ENCODE peak calls at places on chromosomes 16 and 17, in five cellular contexts. S is foreskin fibroblast, V is heart right ventricle, M is tibial nerve, R is hepatocyte. U is an unnamed sample.

GRCh38 chr17:2107506-2107905 is 52.6 kb downstream of the HIC1 start:
- DNase-seq in S (no peak), V (no peak), M (peak; percentile 54), R (no peak), U (no peak)

GRCh38 chr17:78974635-78975591 is 4.8 kb downstream of the LGALS3BP start:
- DNase-seq in S (peak; percentile 88), V (peak; percentile 59), M (peak; percentile 72), R (peak; percentile 56), U (no peak)

GRCh38 chr17:59365383-59365981 is 34.0 kb downstream of the YPEL2 start:
- DNase-seq in S (no peak), V (no peak), M (no peak), R (peak; percentile 28), U (no peak)

GRCh38 chr17:39926588-39927100 is 757 bp downstream of the ORMDL3 start:
- DNase-seq in S (peak; percentile 18), V (no peak), M (no peak), R (peak; percentile 66), U (no peak)

GRCh38 chr17:45172541-45173286 is 11.0 kb downstream of the HEXIM2 start:
- DNase-seq in S (peak; percentile 71), V (peak; percentile 57), M (peak; percentile 28), R (peak; percentile 64), U (peak; percentile 99)

GRCh38 chr17:42027961-42028790 is 8.3 kb downstream of the NKIRAS2 start:
- DNase-seq in S (no peak), V (no peak), M (no peak), R (peak; percentile 46), U (peak; percentile 41)

GRCh38 chr17:1470071-1470773 is 14.2 kb upstream of the CRK start:
- DNase-seq in S (no peak), V (no peak), M (no peak), R (no peak), U (no peak)

GRCh38 chr17:43791589-43791988 is 11.4 kb downstream of the CFAP97D1 start:
- DNase-seq in S (peak; percentile 37), V (no peak), M (no peak), R (no peak), U (peak; percentile 40)

GRCh38 chr16:25258856-25259179 is 1.2 kb upstream of the ZKSCAN2 start:
- DNase-seq in S (no peak), V (no peak), M (no peak), R (no peak), U (no peak)

GRCh38 chr16:57012353-57012752 is 23.0 kb downstream of the NLRC5 start:
- DNase-seq in S (no peak), V (no peak), M (no peak), R (no peak), U (no peak)

GRCh38 chr16:3824121-3824795 is 56.3 kb downstream of the CREBBP start:
- DNase-seq in S (no peak), V (no peak), M (no peak), R (no peak), U (no peak)

GRCh38 chr16:4538067-4538385 is 547 bp downstream of the CDIP1 start:
- DNase-seq in S (no peak), V (no peak), M (no peak), R (no peak), U (no peak)

GRCh38 chr16:54285414-54286066 is 1.0 kb downstream of the IRX3 start:
- DNase-seq in S (peak; percentile 53), V (peak; percentile 45), M (no peak), R (no peak), U (peak; percentile 45)
- TF ChIP-seq CTCF in S (peak; percentile 20), V (no peak), M (no peak), R (no peak), U (no peak)

DNA sequence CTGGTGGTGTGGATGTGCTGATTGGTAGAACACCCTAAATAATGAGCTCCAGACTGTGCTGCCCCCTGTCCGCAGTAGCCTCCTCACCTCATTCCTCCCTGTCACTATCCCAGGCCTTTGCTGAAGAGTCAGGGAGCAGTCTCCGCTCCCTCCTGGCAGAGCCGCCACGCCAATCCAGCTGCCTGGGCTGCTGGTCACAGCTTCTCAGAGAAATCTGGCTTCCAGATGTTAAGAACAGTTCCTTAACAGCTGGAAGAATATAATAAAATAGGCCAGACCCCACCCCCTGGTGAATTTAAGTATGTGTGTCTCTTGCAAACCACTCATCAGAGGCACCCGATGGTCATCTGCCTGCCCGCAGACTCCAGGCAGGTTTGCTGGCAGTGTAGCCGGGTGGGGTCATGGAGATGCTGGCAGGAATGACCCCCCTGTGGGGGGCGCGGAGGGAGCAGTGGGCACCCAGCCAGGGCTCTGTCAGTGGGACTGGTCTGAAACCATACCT is 161.0 kb downstream of the CCDC182 start:
- DNase-seq in S (peak; percentile 57), V (no peak), M (no peak), R (no peak), U (no peak)
- TF ChIP-seq CTCF in S (no peak), V (no peak), M (no peak), R (no peak), U (no peak)

GRCh38 chr17:17774009-17774881 is 62.5 kb downstream of the SREBF1 start:
- DNase-seq in S (no peak), V (no peak), M (no peak), R (peak; percentile 63), U (no peak)
- TF ChIP-seq CTCF in S (peak; percentile 16), V (no peak), M (no peak), R (peak; percentile 50), U (no peak)

GRCh38 chr17:13925579-13925978 is 143.7 kb upstream of the COX10 start:
- DNase-seq in S (no peak), V (no peak), M (no peak), R (no peak), U (no peak)
- TF ChIP-seq CTCF in S (no peak), V (no peak), M (no peak), R (no peak), U (no peak)

GRCh38 chr16:14476183-14476582 is 153.9 kb downstream of the PARN start:
- DNase-seq in S (no peak), V (no peak), M (no peak), R (no peak), U (no peak)

GRCh38 chr16:14475370-14476139 is 154.5 kb downstream of the PARN start:
- DNase-seq in S (no peak), V (no peak), M (no peak), R (peak; percentile 60), U (peak; percentile 54)

GRCh38 chr16:14473488-14473887 is 156.6 kb downstream of the PARN start:
- DNase-seq in S (no peak), V (no peak), M (no peak), R (no peak), U (no peak)

GRCh38 chr16:14470788-14471187 is 159.3 kb downstream of the PARN start:
- DNase-seq in S (no peak), V (no peak), M (no peak), R (no peak), U (no peak)

DNA sequence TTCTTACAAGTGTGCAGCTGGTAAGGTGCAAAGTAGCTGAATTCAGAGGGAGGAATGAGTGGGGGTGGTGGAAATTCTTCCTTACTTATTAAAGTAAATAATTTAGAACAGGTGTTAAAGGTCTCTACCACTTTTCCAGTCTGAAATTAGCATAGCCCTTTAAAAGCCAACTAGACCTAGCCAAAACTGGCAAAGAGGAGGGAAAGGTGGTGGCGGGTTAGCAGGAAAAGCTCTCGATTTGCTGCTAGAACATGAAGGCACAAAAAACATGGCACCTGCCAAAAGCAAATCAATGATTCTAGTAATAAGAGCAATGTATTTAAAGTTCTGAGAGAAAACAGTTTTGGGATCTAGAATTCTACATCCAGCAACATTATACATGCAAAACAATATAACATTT is 157.7 kb downstream of the PARN start:
- DNase-seq in S (no peak), V (no peak), M (no peak), R (no peak), U (no peak)
- TF ChIP-seq CTCF in S (no peak), V (no peak), M (no peak), R (no peak), U (no peak)

GRCh38 chr16:46801428-46802049 is 29.4 kb downstream of the C16orf87 start:
- DNase-seq in S (no peak), V (no peak), M (no peak), R (peak; percentile 51), U (no peak)
- TF ChIP-seq CTCF in S (peak; percentile 12), V (no peak), M (peak; percentile 27), R (peak; percentile 53), U (peak; percentile 38)

GRCh38 chr16:50224297-50224696 is 42.1 kb upstream of the ADCY7 start:
- DNase-seq in S (no peak), V (no peak), M (no peak), R (no peak), U (no peak)

GRCh38 chr16:50229149-50229726 is 37.1 kb upstream of the ADCY7 start:
- DNase-seq in S (no peak), V (no peak), M (no peak), R (no peak), U (no peak)

GRCh38 chr16:50228364-50228868 is 37.9 kb upstream of the ADCY7 start:
- DNase-seq in S (no peak), V (no peak), M (no peak), R (no peak), U (no peak)

GRCh38 chr16:50227665-50228064 is 38.7 kb upstream of the ADCY7 start:
- DNase-seq in S (no peak), V (no peak), M (no peak), R (no peak), U (no peak)

GRCh38 chr16:50227120-50227519 is 39.2 kb upstream of the ADCY7 start:
- DNase-seq in S (no peak), V (no peak), M (no peak), R (no peak), U (no peak)
- TF ChIP-seq CTCF in S (no peak), V (no peak), M (no peak), R (no peak), U (no peak)